ENCODE peak calls at places on chromosomes 6 and 20, in seven cellular contexts. M, F, E, T, P, I and H are unnamed samples.
A peak's percentile ranks its signal among the peaks of the same experiment; 100 is the strongest.

GRCh38 chr20:61673152-61673551 is 392.5 kb downstream of the TAF4 start:
- DNase-seq in M (peak; percentile 64), F (no peak), E (no peak), T (no peak), P (no peak), I (no peak), H (no peak)

GRCh38 chr6:77324851-77325250 is 138.4 kb downstream of the HTR1B start:
- DNase-seq in M (no peak), F (no peak), E (no peak), T (no peak), P (no peak), I (no peak), H (no peak)

GRCh38 chr6:146814148-146814750 is 215.5 kb downstream of the ADGB start:
- DNase-seq in M (no peak), F (no peak), E (no peak), T (peak; percentile 40), P (no peak), I (no peak), H (no peak)

GRCh38 chr6:33071579-33071978 is 1.9 kb downstream of the HLA-DPA1 start:
- DNase-seq in M (no peak), F (no peak), E (no peak), T (no peak), P (no peak), I (no peak), H (no peak)

GRCh38 chr6:40511884-40512283 is 75.3 kb downstream of the LRFN2 start:
- DNase-seq in M (no peak), F (no peak), E (no peak), T (no peak), P (no peak), I (no peak), H (no peak)

GRCh38 chr6:76330031-76330430 is 257.6 kb upstream of the IMPG1 start:
- DNase-seq in M (no peak), F (no peak), E (no peak), T (no peak), P (no peak), I (no peak), H (no peak)

GRCh38 chr6:16712931-16713484 is 48.3 kb downstream of the ATXN1 start:
- DNase-seq in M (no peak), F (no peak), E (no peak), T (peak; percentile 95), P (no peak), I (peak; percentile 39), H (peak; percentile 50)

GRCh38 chr6:159261983-159262382 is 92.8 kb downstream of the FNDC1 start:
- DNase-seq in M (no peak), F (no peak), E (no peak), T (no peak), P (no peak), I (no peak), H (no peak)

GRCh38 chr6:11040134-11040533 is 4.0 kb downstream of the ELOVL2 start:
- DNase-seq in M (no peak), F (no peak), E (no peak), T (no peak), P (no peak), I (no peak), H (no peak)

GRCh38 chr6:16391451-16391912 is 153.1 kb downstream of the GMPR start:
- DNase-seq in M (no peak), F (no peak), E (no peak), T (peak; percentile 68), P (no peak), I (no peak), H (no peak)

GRCh38 chr20:32442630-32443029 is 84.5 kb downstream of the ASXL1 start:
- DNase-seq in M (no peak), F (no peak), E (no peak), T (no peak), P (no peak), I (no peak), H (no peak)

GRCh38 chr20:1711826-1712601 is 54.4 kb upstream of the SIRPG start:
- DNase-seq in M (no peak), F (no peak), E (no peak), T (no peak), P (no peak), I (no peak), H (no peak)

GRCh38 chr6:53530346-53530745 is 14.6 kb downstream of the GCLC start:
- DNase-seq in M (no peak), F (no peak), E (no peak), T (peak; percentile 43), P (no peak), I (no peak), H (no peak)

GRCh38 chr6:95091823-95092436 is 485.4 kb upstream of the MANEA start:
- DNase-seq in M (no peak), F (no peak), E (no peak), T (peak; percentile 72), P (no peak), I (no peak), H (no peak)
- TF ChIP-seq CTCF in M (no peak), F (peak; percentile 25), E (no peak), T (peak; percentile 66), P (no peak), I (peak; percentile 56), H (peak; percentile 46)

DNA sequence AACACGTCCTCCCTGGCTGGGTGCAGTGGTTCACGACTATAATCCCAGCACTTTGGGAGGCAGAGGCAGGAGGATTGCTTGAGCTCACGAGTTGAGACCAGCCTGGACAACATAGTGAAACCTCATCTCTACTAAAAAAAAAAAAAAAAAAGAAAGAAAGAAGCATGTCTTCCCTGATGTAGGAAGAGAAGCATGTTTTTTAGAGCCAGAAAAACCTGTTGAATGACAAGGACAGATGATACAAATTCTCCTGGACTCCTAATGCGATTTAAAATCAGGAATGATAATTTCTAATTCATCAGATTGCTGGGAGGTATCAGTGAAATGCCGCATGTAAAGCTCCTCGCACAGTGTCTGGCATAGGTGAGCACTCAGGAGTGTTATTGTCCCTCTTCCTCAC is 23.7 kb upstream of the SEC63 start:
- DNase-seq in M (no peak), F (no peak), E (no peak), T (no peak), P (no peak), I (no peak), H (no peak)
- H3K4me3 ChIP-seq in M (no peak overlapping the region), F (no peak overlapping the region), E (no peak overlapping the region), T (no peak overlapping the region), P (no peak overlapping the region), I (no peak overlapping the region), H (no peak overlapping the region)

GRCh38 chr6:41529970-41530369 is 16.2 kb upstream of the FOXP4 start:
- DNase-seq in M (no peak), F (no peak), E (no peak), T (no peak), P (no peak), I (no peak), H (no peak)

GRCh38 chr6:41531016-41531415 is 15.2 kb upstream of the FOXP4 start:
- DNase-seq in M (no peak), F (no peak), E (no peak), T (no peak), P (no peak), I (no peak), H (no peak)

GRCh38 chr6:41530476-41530875 is 15.7 kb upstream of the FOXP4 start:
- DNase-seq in M (no peak), F (no peak), E (no peak), T (no peak), P (no peak), I (no peak), H (no peak)

GRCh38 chr6:41529049-41529448 is 17.1 kb upstream of the FOXP4 start:
- DNase-seq in M (no peak), F (no peak), E (no peak), T (no peak), P (no peak), I (no peak), H (no peak)

DNA sequence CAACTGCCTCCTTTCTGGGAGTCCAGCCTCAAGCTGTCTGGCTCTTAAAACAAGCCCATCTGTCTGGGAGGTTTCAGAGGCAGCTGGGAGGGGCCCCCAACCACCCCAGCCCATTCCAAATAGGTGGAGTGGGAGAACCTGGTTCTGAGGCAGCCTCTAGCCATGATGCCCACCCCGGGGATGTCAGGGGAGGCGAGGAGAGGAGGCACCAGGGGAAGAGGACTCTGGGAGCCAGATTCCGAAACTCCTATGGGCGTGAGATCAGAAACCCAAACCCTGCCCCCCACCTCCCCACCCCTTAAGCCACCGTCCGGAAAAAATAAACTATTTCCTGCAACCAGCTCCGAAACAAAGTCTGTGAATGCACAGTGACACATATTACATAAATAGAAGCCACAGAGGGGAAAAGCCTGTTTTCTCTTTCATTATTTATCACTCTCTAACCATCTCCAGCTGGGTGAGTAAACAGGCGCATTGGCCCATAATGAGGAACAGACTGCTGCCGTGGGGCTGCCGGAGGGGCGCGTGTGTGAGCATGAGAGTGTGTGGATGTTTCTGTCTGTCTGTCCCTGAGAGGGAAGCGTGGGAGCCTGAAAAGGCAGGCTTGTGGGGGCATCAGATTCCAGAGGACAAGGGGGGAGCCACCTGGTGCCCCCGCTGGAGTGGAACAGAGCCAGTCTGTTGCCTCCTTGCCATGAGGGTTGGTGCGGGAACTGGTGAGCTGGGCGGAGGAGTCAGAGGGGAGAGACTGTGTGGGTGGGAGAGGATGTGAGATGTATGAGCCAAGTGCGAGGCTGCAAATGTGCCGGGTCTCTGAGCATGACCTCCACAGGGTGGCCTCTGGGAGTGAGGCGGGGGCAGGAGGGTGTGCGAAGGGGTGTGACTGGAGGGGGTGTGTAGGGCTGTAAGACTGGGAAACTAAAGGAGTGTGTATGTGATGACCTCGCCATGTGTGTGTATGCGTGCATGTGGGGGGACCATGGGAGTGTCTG is 14.3 kb upstream of the FOXP4 start:
- DNase-seq in M (peak; percentile 83), F (no peak), E (no peak), T (peak; percentile 67), P (no peak), I (no peak), H (peak; percentile 91)
- H3K27me3 ChIP-seq in M (peaks cover 18% of the 10 kb centered on the region), F (peaks cover 4% of the 10 kb centered on the region), E (no peaks in the 10 kb centered on the region), T (peaks cover 65% of the 10 kb centered on the region), P (no peaks in the 10 kb centered on the region), I (peaks cover 7% of the 10 kb centered on the region), H (no peaks in the 10 kb centered on the region)

GRCh38 chr6:153034139-153034538 is 31.6 kb upstream of the MTRF1L start:
- DNase-seq in M (no peak), F (no peak), E (no peak), T (no peak), P (no peak), I (no peak), H (no peak)

GRCh38 chr6:153028261-153028660 is 25.8 kb upstream of the MTRF1L start:
- DNase-seq in M (no peak), F (no peak), E (no peak), T (peak; percentile 31), P (no peak), I (no peak), H (no peak)

GRCh38 chr6:153028963-153029362 is 26.5 kb upstream of the MTRF1L start:
- DNase-seq in M (no peak), F (no peak), E (no peak), T (no peak), P (no peak), I (no peak), H (no peak)

GRCh38 chr6:153031335-153031955 is 28.9 kb upstream of the MTRF1L start:
- DNase-seq in M (no peak), F (no peak), E (no peak), T (peak; percentile 64), P (no peak), I (no peak), H (no peak)

DNA sequence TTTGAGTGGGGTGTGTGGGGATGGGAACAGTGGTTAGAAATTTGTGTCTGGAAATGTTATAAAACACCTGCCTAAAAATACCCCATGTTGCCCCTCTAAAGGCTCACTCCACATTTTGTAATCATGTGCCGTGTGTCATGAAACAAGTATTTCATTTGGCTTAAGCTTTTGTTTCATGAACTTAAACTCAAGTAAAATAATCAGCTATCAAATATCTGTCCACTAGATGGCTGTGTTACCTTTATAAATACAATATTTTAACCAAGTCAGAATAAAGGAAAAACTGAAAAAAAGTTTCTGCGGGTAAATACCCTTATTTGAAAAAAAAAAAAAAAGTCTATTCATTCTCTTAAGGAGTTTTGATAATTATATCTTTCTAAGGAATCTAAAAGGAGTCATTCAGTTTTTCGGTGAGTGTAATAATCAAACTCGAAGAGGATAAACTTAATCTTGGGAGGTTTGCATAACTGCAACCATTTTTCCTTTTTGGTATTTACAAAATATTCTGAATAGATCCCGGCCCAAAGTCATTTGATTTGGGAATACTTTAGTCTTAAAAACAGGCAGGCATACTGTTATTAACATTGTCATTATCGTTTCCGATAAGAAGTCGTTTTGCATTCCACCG is 29.9 kb upstream of the MTRF1L start:
- DNase-seq in M (no peak), F (no peak), E (no peak), T (peak; percentile 81), P (no peak), I (no peak), H (peak; percentile 3)
- TF ChIP-seq CTCF in M (no peak), F (peak; percentile 45), E (no peak), T (peak; percentile 65), P (no peak), I (peak; percentile 41), H (peak; percentile 26)